ENCODE peak calls at places on chromosomes 4 and X, in four cellular contexts. One of them, this sample, is unnamed.

GRCh38 chrX:108699368-108699767 is 37.0 kb downstream of the IRS4 start:
- DNase-seq in CD8-positive, alpha-beta T cell: no peak
- DNase-seq in body of pancreas: no peak
- DNase-seq in left ventricle myocardium inferior: no peak
- DNase-seq in this sample: no peak

GRCh38 chrX:5867778-5868177 is 360.9 kb downstream of the NLGN4X start:
- DNase-seq in left ventricle myocardium inferior: no peak
- DNase-seq in body of pancreas: no peak
- DNase-seq in CD8-positive, alpha-beta T cell: no peak
- DNase-seq in this sample: no peak

GRCh38 chrX:53481093-53481492 is 46.9 kb upstream of the HSD17B10 start:
- DNase-seq in left ventricle myocardium inferior: no peak
- DNase-seq in body of pancreas: peak; percentile 19
- DNase-seq in CD8-positive, alpha-beta T cell: no peak
- DNase-seq in this sample: no peak

GRCh38 chr4:78938868-78939666 is at the start of gene PAQR3:
- DNase-seq in CD8-positive, alpha-beta T cell: peak; percentile 83
- DNase-seq in body of pancreas: peak; percentile 86
- DNase-seq in left ventricle myocardium inferior: peak; percentile 88
- DNase-seq in this sample: peak; percentile 74

GRCh38 chrX:11380187-11380586 is 87.0 kb downstream of the AMELX start:
- DNase-seq in left ventricle myocardium inferior: no peak
- DNase-seq in CD8-positive, alpha-beta T cell: no peak
- DNase-seq in body of pancreas: no peak
- DNase-seq in this sample: no peak

GRCh38 chr4:1325176-1325480 is 21.9 kb upstream of the UVSSA start:
- DNase-seq in left ventricle myocardium inferior: no peak
- DNase-seq in CD8-positive, alpha-beta T cell: no peak
- DNase-seq in body of pancreas: no peak
- DNase-seq in this sample: no peak

GRCh38 chrX:13005671-13006473 is 31.0 kb downstream of the TMSB4X start:
- DNase-seq in CD8-positive, alpha-beta T cell: peak; percentile 29
- DNase-seq in body of pancreas: peak; percentile 61
- DNase-seq in left ventricle myocardium inferior: no peak
- DNase-seq in this sample: no peak

GRCh38 chr4:62407534-62407933 is 1207.4 kb downstream of the ADGRL3 start:
- DNase-seq in left ventricle myocardium inferior: no peak
- DNase-seq in CD8-positive, alpha-beta T cell: no peak
- DNase-seq in body of pancreas: no peak
- DNase-seq in this sample: no peak

GRCh38 chrX:129726307-129727111 is 12.3 kb upstream of the XPNPEP2 start:
- DNase-seq in left ventricle myocardium inferior: peak; percentile 46
- DNase-seq in CD8-positive, alpha-beta T cell: no peak
- DNase-seq in body of pancreas: peak; percentile 58
- DNase-seq in this sample: peak; percentile 4

GRCh38 chrX:148133099-148133725 is 152.1 kb downstream of the FMR1NB start:
- DNase-seq in CD8-positive, alpha-beta T cell: no peak
- DNase-seq in left ventricle myocardium inferior: no peak
- DNase-seq in body of pancreas: no peak
- DNase-seq in this sample: no peak

GRCh38 chr4:140099993-140100392 is 54.0 kb downstream of the MAML3 start:
- DNase-seq in CD8-positive, alpha-beta T cell: no peak
- DNase-seq in left ventricle myocardium inferior: peak; percentile 42
- DNase-seq in body of pancreas: no peak
- DNase-seq in this sample: no peak

GRCh38 chr4:183798921-183799307 is 106.2 kb upstream of the STOX2 start:
- DNase-seq in body of pancreas: no peak
- DNase-seq in left ventricle myocardium inferior: no peak
- DNase-seq in CD8-positive, alpha-beta T cell: no peak
- DNase-seq in this sample: no peak

GRCh38 chrX:23822397-23822796 is 39.4 kb downstream of the SAT1 start:
- DNase-seq in body of pancreas: peak; percentile 28
- DNase-seq in CD8-positive, alpha-beta T cell: no peak
- DNase-seq in left ventricle myocardium inferior: no peak
- DNase-seq in this sample: no peak

GRCh38 chr4:7625073-7625472 is 190.3 kb upstream of the PSAPL1 start:
- DNase-seq in left ventricle myocardium inferior: no peak
- DNase-seq in CD8-positive, alpha-beta T cell: no peak
- DNase-seq in body of pancreas: no peak
- DNase-seq in this sample: no peak

GRCh38 chr4:144674711-144675110 is 28.8 kb downstream of the HHIP start:
- DNase-seq in left ventricle myocardium inferior: no peak
- DNase-seq in body of pancreas: no peak
- DNase-seq in CD8-positive, alpha-beta T cell: no peak
- DNase-seq in this sample: no peak

GRCh38 chr4:127352220-127352619 is 280.5 kb upstream of the INTU start:
- DNase-seq in left ventricle myocardium inferior: no peak
- DNase-seq in body of pancreas: no peak
- DNase-seq in CD8-positive, alpha-beta T cell: no peak
- DNase-seq in this sample: no peak

GRCh38 chr4:15653430-15653829 is 1.7 kb downstream of the FBXL5 start:
- DNase-seq in CD8-positive, alpha-beta T cell: no peak
- DNase-seq in left ventricle myocardium inferior: no peak
- DNase-seq in body of pancreas: no peak
- DNase-seq in this sample: no peak

GRCh38 chrX:54357414-54358377 is at the start of gene WNK3:
- DNase-seq in CD8-positive, alpha-beta T cell: peak; percentile 31
- DNase-seq in body of pancreas: peak; percentile 71
- DNase-seq in left ventricle myocardium inferior: peak; percentile 71
- DNase-seq in this sample: peak; percentile 13

GRCh38 chr4:46931981-46932380 is 22.9 kb upstream of the COX7B2 start:
- DNase-seq in CD8-positive, alpha-beta T cell: no peak
- DNase-seq in left ventricle myocardium inferior: no peak
- DNase-seq in body of pancreas: no peak
- DNase-seq in this sample: no peak

GRCh38 chr4:165204462-165204830 is 2.9 kb upstream of the KLHL2 start:
- DNase-seq in CD8-positive, alpha-beta T cell: no peak
- DNase-seq in body of pancreas: no peak
- DNase-seq in left ventricle myocardium inferior: no peak
- DNase-seq in this sample: no peak

GRCh38 chr4:76654796-76655195 is 219.8 kb downstream of the SHROOM3 start:
- DNase-seq in left ventricle myocardium inferior: no peak
- DNase-seq in body of pancreas: no peak
- DNase-seq in CD8-positive, alpha-beta T cell: no peak
- DNase-seq in this sample: no peak

GRCh38 chr4:169649545-169650226 is 29.3 kb downstream of the CLCN3 start:
- DNase-seq in body of pancreas: peak; percentile 63
- DNase-seq in left ventricle myocardium inferior: peak; percentile 62
- DNase-seq in CD8-positive, alpha-beta T cell: no peak
- DNase-seq in this sample: no peak

GRCh38 chrX:82141942-82142341 is 940.0 kb downstream of the SH3BGRL start:
- DNase-seq in left ventricle myocardium inferior: no peak
- DNase-seq in CD8-positive, alpha-beta T cell: peak; percentile 45
- DNase-seq in body of pancreas: no peak
- DNase-seq in this sample: no peak

GRCh38 chr4:169270156-169270809 is 473 bp downstream of the SH3RF1 start:
- DNase-seq in body of pancreas: peak; percentile 77
- DNase-seq in CD8-positive, alpha-beta T cell: no peak
- DNase-seq in left ventricle myocardium inferior: peak; percentile 75
- DNase-seq in this sample: no peak

GRCh38 chr4:20254517-20255250 is 3.0 kb downstream of the SLIT2 start:
- DNase-seq in body of pancreas: peak; percentile 11
- DNase-seq in CD8-positive, alpha-beta T cell: no peak
- DNase-seq in left ventricle myocardium inferior: peak; percentile 15
- DNase-seq in this sample: no peak

GRCh38 chrX:53684415-53685192 is 1.9 kb downstream of the HUWE1 start:
- DNase-seq in body of pancreas: no peak
- DNase-seq in left ventricle myocardium inferior: no peak
- DNase-seq in CD8-positive, alpha-beta T cell: no peak
- DNase-seq in this sample: no peak

GRCh38 chrX:41960142-41960541 is 36.8 kb upstream of the CASK start:
- DNase-seq in body of pancreas: no peak
- DNase-seq in left ventricle myocardium inferior: no peak
- DNase-seq in CD8-positive, alpha-beta T cell: no peak
- DNase-seq in this sample: no peak

GRCh38 chr4:172982151-172982590 is 186.4 kb upstream of the GALNT7 start:
- DNase-seq in body of pancreas: no peak
- DNase-seq in CD8-positive, alpha-beta T cell: no peak
- DNase-seq in left ventricle myocardium inferior: no peak
- DNase-seq in this sample: no peak

GRCh38 chr4:175273995-175274753 is 356.0 kb downstream of the ADAM29 start:
- DNase-seq in left ventricle myocardium inferior: no peak
- DNase-seq in body of pancreas: no peak
- DNase-seq in CD8-positive, alpha-beta T cell: no peak
- DNase-seq in this sample: no peak

GRCh38 chrX:109740076-109740809 is 7.2 kb upstream of the ACSL4 start:
- DNase-seq in left ventricle myocardium inferior: no peak
- DNase-seq in body of pancreas: peak; percentile 22
- DNase-seq in CD8-positive, alpha-beta T cell: no peak
- DNase-seq in this sample: no peak

GRCh38 chr4:75494563-75494962 is 19.6 kb downstream of the RCHY1 start:
- DNase-seq in left ventricle myocardium inferior: no peak
- DNase-seq in body of pancreas: no peak
- DNase-seq in CD8-positive, alpha-beta T cell: no peak
- DNase-seq in this sample: no peak

GRCh38 chrX:30892591-30892990 is 3.5 kb upstream of the TAB3 start:
- DNase-seq in left ventricle myocardium inferior: no peak
- DNase-seq in body of pancreas: peak; percentile 13
- DNase-seq in CD8-positive, alpha-beta T cell: no peak
- DNase-seq in this sample: no peak

GRCh38 chr4:7755529-7755928 is 184.1 kb downstream of the AFAP1 start:
- DNase-seq in body of pancreas: no peak
- DNase-seq in left ventricle myocardium inferior: no peak
- DNase-seq in CD8-positive, alpha-beta T cell: no peak
- DNase-seq in this sample: no peak

GRCh38 chr4:14334166-14334565 is 668.1 kb upstream of the CPEB2 start:
- DNase-seq in CD8-positive, alpha-beta T cell: no peak
- DNase-seq in left ventricle myocardium inferior: no peak
- DNase-seq in body of pancreas: no peak
- DNase-seq in this sample: no peak

GRCh38 chr4:80219301-80220025 is 22.2 kb downstream of the PRDM8 start:
- DNase-seq in left ventricle myocardium inferior: no peak
- DNase-seq in CD8-positive, alpha-beta T cell: no peak
- DNase-seq in body of pancreas: no peak
- DNase-seq in this sample: no peak

GRCh38 chr4:125750827-125751466 is 436.2 kb downstream of the FAT4 start:
- DNase-seq in left ventricle myocardium inferior: no peak
- DNase-seq in CD8-positive, alpha-beta T cell: peak; percentile 14
- DNase-seq in body of pancreas: no peak
- DNase-seq in this sample: no peak
- TF ChIP-seq CTCF in left ventricle myocardium inferior: peak; percentile 64
- TF ChIP-seq CTCF in CD8-positive, alpha-beta T cell: no peak
- TF ChIP-seq CTCF in body of pancreas: peak; percentile 31
- TF ChIP-seq CTCF in this sample: no peak

GRCh38 chr4:26104056-26104685 is 190.2 kb downstream of the SMIM20 start:
- DNase-seq in body of pancreas: no peak
- DNase-seq in left ventricle myocardium inferior: no peak
- DNase-seq in CD8-positive, alpha-beta T cell: no peak
- DNase-seq in this sample: no peak

GRCh38 chr4:26105815-26106699 is 192.0 kb downstream of the SMIM20 start:
- DNase-seq in body of pancreas: no peak
- DNase-seq in CD8-positive, alpha-beta T cell: no peak
- DNase-seq in left ventricle myocardium inferior: no peak
- DNase-seq in this sample: no peak

GRCh38 chr4:26108024-26108423 is 194.0 kb downstream of the SMIM20 start:
- DNase-seq in body of pancreas: no peak
- DNase-seq in CD8-positive, alpha-beta T cell: no peak
- DNase-seq in left ventricle myocardium inferior: no peak
- DNase-seq in this sample: no peak

GRCh38 chr4:26110493-26110892 is 196.5 kb downstream of the SMIM20 start:
- DNase-seq in left ventricle myocardium inferior: no peak
- DNase-seq in CD8-positive, alpha-beta T cell: no peak
- DNase-seq in body of pancreas: no peak
- DNase-seq in this sample: no peak

DNA sequence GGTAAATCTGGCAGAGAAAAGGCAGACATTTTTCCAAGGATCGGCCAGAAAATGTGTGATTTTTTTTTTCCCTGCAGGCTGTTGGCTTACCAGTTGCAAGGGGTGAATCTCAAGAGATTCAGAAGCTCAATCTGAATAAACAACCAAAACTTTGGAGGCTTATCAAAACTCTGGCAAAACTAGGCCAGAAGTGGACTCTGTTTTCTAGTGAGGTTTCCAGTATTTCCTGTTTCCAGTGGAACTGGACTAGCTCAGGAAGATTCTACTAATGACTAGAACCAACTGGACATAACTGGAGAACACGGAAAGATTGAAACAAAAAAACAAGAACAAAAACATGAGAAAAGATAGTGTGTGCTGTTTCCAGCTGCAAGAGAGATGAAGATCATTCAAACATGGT is 191.4 kb downstream of the SMIM20 start:
- DNase-seq in CD8-positive, alpha-beta T cell: no peak
- DNase-seq in left ventricle myocardium inferior: no peak
- DNase-seq in body of pancreas: no peak
- DNase-seq in this sample: no peak
- H3K27ac ChIP-seq in CD8-positive, alpha-beta T cell: no peak overlapping the region
- H3K27ac ChIP-seq in left ventricle myocardium inferior: peak overlapping the region; percentile 70
- H3K27ac ChIP-seq in body of pancreas: no peak overlapping the region
- H3K27ac ChIP-seq in this sample: no peak overlapping the region

GRCh38 chrX:134484039-134484438 is 24.1 kb downstream of the HPRT1 start:
- DNase-seq in CD8-positive, alpha-beta T cell: no peak
- DNase-seq in body of pancreas: no peak
- DNase-seq in left ventricle myocardium inferior: no peak
- DNase-seq in this sample: no peak
- TF ChIP-seq CTCF in CD8-positive, alpha-beta T cell: peak; percentile 59
- TF ChIP-seq CTCF in body of pancreas: peak; percentile 55
- TF ChIP-seq CTCF in left ventricle myocardium inferior: peak; percentile 68
- TF ChIP-seq CTCF in this sample: peak; percentile 63

GRCh38 chr4:87054900-87055299 is 120.1 kb downstream of the AFF1 start:
- DNase-seq in left ventricle myocardium inferior: no peak
- DNase-seq in body of pancreas: no peak
- DNase-seq in CD8-positive, alpha-beta T cell: no peak
- DNase-seq in this sample: no peak

GRCh38 chr4:87051121-87051713 is 116.4 kb downstream of the AFF1 start:
- DNase-seq in CD8-positive, alpha-beta T cell: no peak
- DNase-seq in left ventricle myocardium inferior: no peak
- DNase-seq in body of pancreas: no peak
- DNase-seq in this sample: no peak

GRCh38 chr4:87053802-87054767 is 119.3 kb downstream of the AFF1 start:
- DNase-seq in CD8-positive, alpha-beta T cell: no peak
- DNase-seq in left ventricle myocardium inferior: no peak
- DNase-seq in body of pancreas: no peak
- DNase-seq in this sample: no peak

GRCh38 chr4:87052615-87053014 is 117.8 kb downstream of the AFF1 start:
- DNase-seq in CD8-positive, alpha-beta T cell: no peak
- DNase-seq in left ventricle myocardium inferior: no peak
- DNase-seq in body of pancreas: no peak
- DNase-seq in this sample: no peak

DNA sequence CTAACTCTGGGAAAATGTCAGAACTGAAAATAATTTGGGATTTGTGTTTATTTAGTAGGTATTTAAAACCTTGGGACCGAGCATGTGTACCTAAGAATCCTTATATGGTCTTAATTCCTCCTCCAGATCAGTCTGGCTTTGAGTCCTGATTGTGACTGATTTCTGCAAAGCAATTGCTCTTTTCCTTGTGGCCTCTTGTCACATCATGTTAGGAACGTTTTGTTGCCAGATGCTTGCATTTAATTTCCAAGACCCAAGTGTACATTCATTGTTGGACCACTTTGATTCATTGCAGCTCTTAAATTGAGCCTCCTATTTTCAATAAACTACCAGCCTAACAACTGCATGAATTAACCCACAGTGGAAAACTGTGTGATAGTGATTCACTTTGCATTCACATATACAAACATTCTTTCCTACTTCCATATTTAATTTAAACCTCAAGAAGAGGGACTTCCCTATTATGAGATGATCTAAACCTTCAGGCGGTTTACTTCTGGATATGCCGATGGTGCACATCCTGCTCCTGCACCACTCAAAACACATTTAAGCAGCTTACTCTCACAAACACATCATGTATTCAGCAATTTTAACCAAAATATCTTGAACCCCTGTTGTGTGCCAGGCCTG is 118.4 kb downstream of the AFF1 start:
- DNase-seq in CD8-positive, alpha-beta T cell: no peak
- DNase-seq in left ventricle myocardium inferior: no peak
- DNase-seq in body of pancreas: no peak
- DNase-seq in this sample: no peak
- H3K27ac ChIP-seq in CD8-positive, alpha-beta T cell: no peak overlapping the region
- H3K27ac ChIP-seq in left ventricle myocardium inferior: peak overlapping the region; percentile 83
- H3K27ac ChIP-seq in body of pancreas: peak overlapping the region; percentile 71
- H3K27ac ChIP-seq in this sample: no peak overlapping the region